ENCODE peak calls at places on chromosomes 4 and X, in seven cellular contexts. Y is MM.1S; D is heart right ventricle; V is right lobe of liver; L is effector memory CD4-positive, alpha-beta T cell; W is CD8-positive, alpha-beta memory T cell; H is SK-N-SH. B is an unnamed sample. For H3K27me3 and H3K4me1, the result is how much of the 10 kb centered on the place peaks cover.

GRCh38 chr4:185898413-185898812 is 86.4 kb upstream of the SORBS2 start:
- DNase-seq in Y (no peak), D (no peak), V (no peak), L (no peak), W (no peak), H (no peak), B (no peak)

GRCh38 chr4:56619160-56619559 is 61.9 kb downstream of the HOPX start:
- DNase-seq in Y (peak), D (no peak), V (no peak), L (no peak), W (no peak), H (peak), B (no peak)

GRCh38 chr4:48212165-48212564 is 57.5 kb downstream of the TEC start:
- DNase-seq in Y (no peak), D (no peak), V (no peak), L (no peak), W (no peak), H (no peak), B (no peak)

GRCh38 chr4:41693629-41694028 is 54.9 kb downstream of the PHOX2B start:
- DNase-seq in Y (peak), D (no peak), V (no peak), L (no peak), W (no peak), H (peak), B (no peak)

GRCh38 chr4:256492-256891 is 48.8 kb downstream of the ZNF732 start:
- DNase-seq in Y (no peak), D (no peak), V (no peak), L (no peak), W (no peak), H (no peak), B (no peak)

GRCh38 chr4:165709973-165710526 is 163.0 kb upstream of the TLL1 start:
- DNase-seq in Y (no peak), D (no peak), V (no peak), L (no peak), W (no peak), H (no peak), B (no peak)

GRCh38 chr4:119659576-119659975 is 31.0 kb upstream of the PDE5A start:
- DNase-seq in Y (no peak), D (no peak), V (no peak), L (no peak), W (no peak), H (no peak), B (no peak)

GRCh38 chr4:86846921-86847320 is 2.3 kb downstream of the SLC10A6 start:
- DNase-seq in Y (no peak), D (no peak), V (no peak), L (no peak), W (no peak), H (no peak), B (no peak)

GRCh38 chrX:119784747-119785446 is 6.5 kb downstream of the RPL39 start:
- DNase-seq in Y (peak), D (peak), V (no peak), L (no peak), W (peak), H (peak), B (no peak)

GRCh38 chr4:111466821-111467605 is 678.2 kb upstream of the FAM241A start:
- DNase-seq in Y (no peak), D (no peak), V (no peak), L (no peak), W (no peak), H (no peak), B (no peak)

GRCh38 chrX:16771483-16772398 is 14.5 kb upstream of the TXLNG start:
- DNase-seq in Y (no peak), D (no peak), V (no peak), L (no peak), W (no peak), H (peak), B (no peak)

GRCh38 chrX:132957211-132958085 is 981 bp downstream of the HS6ST2 start:
- DNase-seq in Y (no peak), D (peak), V (no peak), L (no peak), W (no peak), H (peak), B (no peak)

GRCh38 chrX:119624951-119625668 is 18.9 kb upstream of the NKRF start:
- DNase-seq in Y (peak), D (no peak), V (no peak), L (no peak), W (no peak), H (no peak), B (no peak)

GRCh38 chrX:69152398-69152797 is 12.9 kb downstream of the PJA1 start:
- DNase-seq in Y (no peak), D (no peak), V (peak), L (no peak), W (no peak), H (peak), B (peak)

GRCh38 chrX:129698150-129698549 is 40.6 kb upstream of the XPNPEP2 start:
- DNase-seq in Y (no peak), D (no peak), V (no peak), L (no peak), W (no peak), H (no peak), B (no peak)

GRCh38 chrX:39052751-39053150 is 251.5 kb downstream of the MID1IP1 start:
- DNase-seq in Y (no peak), D (no peak), V (no peak), L (no peak), W (no peak), H (no peak), B (no peak)

GRCh38 chr4:48780867-48781219 is 764 bp upstream of the FRYL start:
- DNase-seq in Y (peak), D (no peak), V (no peak), L (peak), W (peak), H (peak), B (no peak)

GRCh38 chr4:67750691-67751090 is 3.5 kb downstream of the GNRHR start:
- DNase-seq in Y (no peak), D (no peak), V (no peak), L (no peak), W (no peak), H (no peak), B (no peak)

GRCh38 chr4:4541040-4541631 is 712 bp downstream of the STX18 start:
- DNase-seq in Y (peak), D (no peak), V (no peak), L (peak), W (peak), H (no peak), B (peak)

GRCh38 chr4:123603165-123603564 is 206.6 kb downstream of the SPRY1 start:
- DNase-seq in Y (no peak), D (no peak), V (no peak), L (no peak), W (no peak), H (no peak), B (no peak)

GRCh38 chr4:54065282-54066087 is 1.1 kb upstream of the CHIC2 start:
- DNase-seq in Y (no peak), D (no peak), V (no peak), L (no peak), W (no peak), H (no peak), B (no peak)

GRCh38 chr4:33961751-33962150 is 2282.6 kb downstream of the ARAP2 start:
- DNase-seq in Y (no peak), D (no peak), V (no peak), L (no peak), W (no peak), H (no peak), B (no peak)

GRCh38 chr4:119296356-119296755 is 25.6 kb downstream of the FABP2 start:
- DNase-seq in Y (no peak), D (no peak), V (no peak), L (no peak), W (no peak), H (no peak), B (no peak)

GRCh38 chrX:11129546-11129945 is 18.4 kb downstream of the HCCS start:
- DNase-seq in Y (no peak), D (no peak), V (no peak), L (no peak), W (no peak), H (no peak), B (no peak)

GRCh38 chr4:155106629-155107028 is 101.8 kb upstream of the NPY2R start:
- DNase-seq in Y (no peak), D (no peak), V (no peak), L (no peak), W (no peak), H (no peak), B (no peak)

GRCh38 chr4:120965938-120966337 is 43.4 kb upstream of the PRDM5 start:
- DNase-seq in Y (no peak), D (no peak), V (no peak), L (no peak), W (no peak), H (no peak), B (no peak)

GRCh38 chrX:2497961-2498780 is 2.6 kb downstream of the DHRSX start:
- DNase-seq in Y (no peak), D (no peak), V (peak), L (no peak), W (no peak), H (no peak), B (peak)

GRCh38 chr4:167578906-167579305 is 344.6 kb upstream of the SPOCK3 start:
- DNase-seq in Y (no peak), D (no peak), V (no peak), L (no peak), W (no peak), H (no peak), B (no peak)

GRCh38 chrX:22968494-22968893 is 31.3 kb upstream of the DDX53 start:
- DNase-seq in Y (no peak), D (no peak), V (no peak), L (no peak), W (no peak), H (no peak), B (no peak)

GRCh38 chrX:53281321-53281822 is at the start of gene IQSEC2:
- DNase-seq in Y (no peak), D (peak), V (peak), L (no peak), W (no peak), H (no peak), B (peak)

GRCh38 chr4:150593996-150594395 is 12.0 kb downstream of the MAB21L2 start:
- DNase-seq in Y (no peak), D (no peak), V (no peak), L (no peak), W (no peak), H (no peak), B (no peak)

GRCh38 chrX:40755291-40756249 is 20.2 kb upstream of the MED14 start:
- DNase-seq in Y (no peak), D (peak), V (no peak), L (no peak), W (no peak), H (no peak), B (peak)

GRCh38 chrX:153595859-153596857 is 2.8 kb downstream of the CCNQ start:
- DNase-seq in Y (no peak), D (no peak), V (no peak), L (no peak), W (no peak), H (no peak), B (no peak)

GRCh38 chr4:38983756-38984647 is 48.2 kb downstream of the TMEM156 start:
- DNase-seq in Y (no peak), D (no peak), V (no peak), L (no peak), W (no peak), H (peak), B (no peak)

GRCh38 chr4:48275247-48275646 is 5.6 kb upstream of the TEC start:
- DNase-seq in Y (peak), D (no peak), V (no peak), L (no peak), W (no peak), H (no peak), B (no peak)

GRCh38 chr4:146916479-146917076 is 29.1 kb downstream of the TTC29 start:
- DNase-seq in Y (peak), D (no peak), V (no peak), L (no peak), W (no peak), H (peak), B (no peak)

GRCh38 chr4:146915132-146915531 is 30.5 kb downstream of the TTC29 start:
- DNase-seq in Y (no peak), D (no peak), V (no peak), L (no peak), W (no peak), H (no peak), B (no peak)
- H3K27me3 ChIP-seq in Y (under half), D (under half), V (under half), L (under half), W (under half), H (under half), B (under half)

GRCh38 chr4:169799260-169799659 is 41.5 kb upstream of the HPF1 start:
- DNase-seq in Y (no peak), D (no peak), V (no peak), L (no peak), W (no peak), H (no peak), B (no peak)

GRCh38 chr4:169803417-169803816 is 45.7 kb upstream of the HPF1 start:
- DNase-seq in Y (no peak), D (no peak), V (no peak), L (no peak), W (no peak), H (no peak), B (no peak)

GRCh38 chr4:169807934-169808333 is 50.2 kb upstream of the HPF1 start:
- DNase-seq in Y (no peak), D (no peak), V (no peak), L (no peak), W (no peak), H (peak), B (no peak)

GRCh38 chr4:169800541-169800940 is 42.8 kb upstream of the HPF1 start:
- DNase-seq in Y (no peak), D (no peak), V (no peak), L (no peak), W (no peak), H (no peak), B (no peak)

DNA sequence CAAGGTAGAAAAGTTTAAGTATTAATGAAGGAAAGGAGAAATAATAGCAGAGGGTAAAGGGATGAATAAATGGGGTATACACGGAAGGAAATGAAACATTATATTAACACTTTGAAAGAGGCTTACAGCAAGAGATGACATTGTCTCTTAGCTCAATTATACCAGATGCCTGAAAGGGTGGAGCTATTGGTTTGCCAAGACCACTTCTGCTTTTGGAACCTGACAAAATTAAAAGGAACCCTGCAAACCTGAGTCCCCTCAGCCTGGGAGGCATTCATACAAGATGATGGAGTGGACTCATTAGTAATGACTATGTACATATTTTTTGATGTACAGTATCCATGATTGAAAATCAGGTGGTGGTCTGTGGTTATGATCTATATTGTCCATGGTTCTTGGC is 45.1 kb upstream of the HPF1 start:
- DNase-seq in Y (no peak), D (no peak), V (no peak), L (no peak), W (no peak), H (no peak), B (no peak)
- H3K4me1 ChIP-seq in Y (under half), D (under half), V (under half), L (under half), W (under half), H (under half), B (under half)

DNA sequence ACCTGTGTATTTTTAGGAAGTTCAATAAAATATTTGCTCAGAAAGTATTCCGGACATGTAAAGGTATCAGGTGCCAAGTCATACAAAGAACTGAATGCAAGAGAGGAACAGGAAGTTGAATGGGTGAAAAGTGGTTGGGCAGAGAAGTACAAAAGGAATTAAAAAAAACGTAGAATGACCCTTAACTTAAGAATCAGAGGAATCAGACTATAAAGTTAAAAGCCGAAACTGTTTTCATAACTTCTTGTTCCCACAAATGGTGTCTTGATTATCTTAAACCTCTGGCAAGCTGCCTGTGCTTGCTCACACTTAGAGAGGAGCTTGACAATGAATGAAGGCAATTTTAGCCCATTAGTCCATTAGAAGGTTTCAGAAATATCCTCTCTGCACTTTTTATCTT is 81.6 kb upstream of the HHIP start:
- DNase-seq in Y (no peak), D (no peak), V (no peak), L (no peak), W (no peak), H (no peak), B (no peak)
- H3K27ac ChIP-seq in Y (no peak), D (no peak), V (no peak), L (no peak), W (no peak), H (no peak), B (no peak)

GRCh38 chrX:110384490-110384889 is 25.8 kb downstream of the RTL9 start:
- DNase-seq in Y (no peak), D (no peak), V (no peak), L (no peak), W (no peak), H (no peak), B (no peak)

GRCh38 chrX:110394653-110395052 is 36.0 kb downstream of the RTL9 start:
- DNase-seq in Y (no peak), D (no peak), V (no peak), L (no peak), W (no peak), H (no peak), B (no peak)

GRCh38 chrX:110391086-110391485 is 32.4 kb downstream of the RTL9 start:
- DNase-seq in Y (no peak), D (no peak), V (no peak), L (no peak), W (no peak), H (no peak), B (no peak)

GRCh38 chrX:110389570-110389969 is 30.9 kb downstream of the RTL9 start:
- DNase-seq in Y (no peak), D (no peak), V (no peak), L (no peak), W (no peak), H (no peak), B (no peak)
- H3K27me3 ChIP-seq in Y (under half), D (under half), V (under half), L (under half), W (under half), H (under half), B (under half)

B was measured in tibial artery.